ENCODE peak calls at places on chromosomes 6 and 20, in five cellular contexts. P, S, H, Z and G are unnamed samples.

GRCh38 chr6:157017861-157018260 is 240.7 kb downstream of the ARID1B start:
- DNase-seq in P (no peak), S (no peak), H (no peak), Z (peak), G (no peak)

GRCh38 chr20:10322073-10323012 is 103.7 kb downstream of the SNAP25 start:
- DNase-seq in P (no peak), S (no peak), H (peak), Z (peak), G (no peak)

GRCh38 chr6:113694278-113695077 is 162.7 kb upstream of the MARCKS start:
- DNase-seq in P (no peak), S (no peak), H (peak), Z (peak), G (peak)

GRCh38 chr6:56638760-56639159 is 3.9 kb downstream of the DST start:
- DNase-seq in P (no peak), S (no peak), H (no peak), Z (peak), G (no peak)

GRCh38 chr20:24303393-24303792 is 166.0 kb upstream of the SYNDIG1 start:
- DNase-seq in P (no peak), S (no peak), H (peak), Z (peak), G (peak)

GRCh38 chr20:25136643-25137559 is 55.0 kb upstream of the VSX1 start:
- DNase-seq in P (no peak), S (no peak), H (peak), Z (peak), G (peak)

GRCh38 chr6:93036835-93037234 is 382.5 kb downstream of the EPHA7 start:
- DNase-seq in P (no peak), S (no peak), H (peak), Z (no peak), G (peak)

GRCh38 chr6:163354779-163355431 is 59.6 kb upstream of the QKI start:
- DNase-seq in P (no peak), S (no peak), H (peak), Z (peak), G (no peak)

GRCh38 chr6:49541210-49541724 is 9.2 kb upstream of the C6orf141 start:
- DNase-seq in P (no peak), S (no peak), H (peak), Z (peak), G (peak)

GRCh38 chr6:42201382-42201781 is 6.6 kb upstream of the GUCA1B start:
- DNase-seq in P (no peak), S (no peak), H (no peak), Z (no peak), G (no peak)

GRCh38 chr20:50309764-50310672 is 119.4 kb downstream of the CEBPB start:
- DNase-seq in P (peak), S (no peak), H (no peak), Z (no peak), G (no peak)